ENCODE peak calls at places on chromosomes 12 and 14, in four cellular contexts. V is upper lobe of right lung, M is SK-N-SH, S is aorta. G is an unnamed sample. For H3K27me3, the result is how much of the 10 kb centered on the place peaks cover.

GRCh38 chr12:95634622-95635621 is 83.6 kb upstream of the USP44 start:
- DNase-seq in S (no peak), V (no peak), M (no peak), G (no peak)

GRCh38 chr12:60689137-60689536 is 1093.3 kb downstream of the SLC16A7 start:
- DNase-seq in S (no peak), M (no peak), V (no peak), G (peak)

GRCh38 chr12:95582230-95583058 is 31.2 kb upstream of the USP44 start:
- DNase-seq in M (peak), S (no peak), V (no peak), G (no peak)

GRCh38 chr12:42704340-42704739 is 114.8 kb upstream of the PRICKLE1 start:
- DNase-seq in S (no peak), M (no peak), V (no peak), G (no peak)

GRCh38 chr12:116609715-116610114 is 50.5 kb downstream of the MAP1LC3B2 start:
- DNase-seq in S (no peak), M (no peak), V (no peak), G (peak)

GRCh38 chr14:99958380-99958779 is 106.8 kb upstream of the EVL start:
- DNase-seq in M (no peak), S (no peak), V (no peak), G (peak)

GRCh38 chr12:47576256-47576655 is 129.6 kb downstream of the RPAP3 start:
- DNase-seq in S (no peak), V (no peak), M (no peak), G (peak)

GRCh38 chr14:68549966-68550705 is 242.7 kb downstream of the ZFP36L1 start:
- DNase-seq in M (no peak), V (no peak), S (no peak), G (no peak)

GRCh38 chr14:54676822-54677708 is 110.1 kb downstream of the SAMD4A start:
- DNase-seq in V (no peak), S (peak), M (peak), G (no peak)

GRCh38 chr14:90382491-90383125 is 14.2 kb upstream of the CALM1 start:
- DNase-seq in M (peak), V (peak), S (peak), G (no peak)

GRCh38 chr12:117872521-117873169 is 96.1 kb downstream of the KSR2 start:
- DNase-seq in S (no peak), V (no peak), M (no peak), G (no peak)

GRCh38 chr12:91406920-91407341 is 224.3 kb upstream of the DCN start:
- DNase-seq in V (no peak), S (no peak), M (no peak), G (no peak)

GRCh38 chr12:87428701-87429277 is 600.4 kb downstream of the C12orf50 start:
- DNase-seq in V (no peak), M (no peak), S (peak), G (no peak)

GRCh38 chr14:29528889-29529288 is 398.8 kb downstream of the PRKD1 start:
- DNase-seq in S (no peak), V (no peak), M (no peak), G (no peak)

GRCh38 chr14:62692490-62693106 is 352.7 kb downstream of the KCNH5 start:
- DNase-seq in V (no peak), M (no peak), S (no peak), G (no peak)

GRCh38 chr14:105241641-105242040 is 6.7 kb upstream of the BTBD6 start:
- DNase-seq in M (no peak), V (peak), S (no peak), G (no peak)

GRCh38 chr14:49858383-49858782 is 5.8 kb upstream of the NEMF start:
- DNase-seq in V (no peak), M (no peak), S (no peak), G (no peak)

GRCh38 chr12:62481843-62482540 is 15.4 kb downstream of the MON2 start:
- DNase-seq in S (no peak), M (no peak), V (no peak), G (no peak)

GRCh38 chr14:68886109-68886434 is 93.0 kb downstream of the ACTN1 start:
- DNase-seq in S (no peak), V (no peak), M (no peak), G (no peak)

GRCh38 chr12:77339610-77340009 is 274.2 kb upstream of the E2F7 start:
- DNase-seq in S (no peak), M (no peak), V (no peak), G (no peak)

GRCh38 chr12:69085852-69086251 is 152.9 kb upstream of the CPM start:
- DNase-seq in M (no peak), S (no peak), V (no peak), G (no peak)

GRCh38 chr12:52728374-52728773 is 25.1 kb upstream of the KRT77 start:
- DNase-seq in S (no peak), M (no peak), V (no peak), G (no peak)
- H3K27me3 ChIP-seq in S (under half), M (under half), V (under half), G (half or more)

DNA sequence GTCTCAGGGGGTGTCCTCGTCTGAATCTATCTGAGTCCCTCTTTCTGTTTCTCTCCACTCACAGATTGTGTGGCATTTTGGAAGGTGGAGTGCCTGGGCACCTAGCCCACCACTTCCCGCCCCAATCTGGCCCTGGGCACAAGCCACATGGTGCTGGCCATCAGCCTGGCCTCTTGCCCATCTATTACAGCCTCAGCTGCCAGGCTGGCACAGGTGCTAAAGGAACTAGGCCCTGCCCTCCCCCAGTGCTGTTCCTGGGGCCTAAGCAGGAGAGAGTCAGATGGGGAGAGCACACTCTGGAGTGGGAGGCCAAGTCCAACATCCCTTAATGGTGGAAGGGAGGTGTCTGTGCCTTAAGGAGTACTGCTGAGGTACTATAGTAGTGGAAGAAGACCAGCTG is 8.3 kb upstream of the CALCOCO1 start:
- DNase-seq in S (no peak), V (no peak), M (no peak), G (no peak)
- H3K27me3 ChIP-seq in S (under half), V (under half), M (half or more), G (under half)

DNA sequence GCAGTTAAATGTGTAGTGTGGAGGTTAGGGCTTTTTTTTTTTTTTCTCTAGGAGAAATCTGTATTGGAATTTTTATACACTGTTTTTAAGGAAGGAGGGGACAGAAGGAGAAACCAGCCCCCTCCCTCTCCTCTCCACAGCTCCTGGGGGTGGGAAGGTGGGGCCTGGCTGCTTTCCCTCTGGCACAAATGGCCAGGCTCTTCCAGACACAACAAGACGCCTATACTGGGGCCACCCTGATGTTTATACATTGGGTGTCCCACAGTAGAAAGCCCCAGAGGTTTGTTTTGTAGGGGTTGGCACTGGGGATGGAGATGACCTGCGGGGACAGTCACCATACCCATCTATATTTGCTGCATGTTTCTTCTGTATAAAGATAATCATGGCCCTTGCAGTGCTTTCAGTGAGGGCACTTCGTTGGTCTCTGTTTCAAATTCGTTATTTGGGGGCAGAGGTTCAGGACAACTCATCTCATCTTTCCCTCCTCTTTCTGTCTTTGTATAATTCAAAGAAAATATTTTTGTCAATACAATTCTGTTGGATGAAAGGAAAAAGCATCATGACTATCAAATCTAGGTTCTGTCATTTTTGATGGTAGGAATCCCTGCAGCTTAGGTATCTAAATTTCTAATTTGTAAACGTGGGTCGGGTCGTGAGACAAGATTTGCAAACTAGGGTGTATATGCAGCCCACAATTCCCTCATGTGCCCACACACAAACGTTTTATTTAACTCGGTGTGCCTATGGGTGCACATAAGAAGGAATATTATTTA is 2.3 kb upstream of the HOTAIR start:
- DNase-seq in V (no peak), S (no peak), M (no peak), G (no peak)
- H3K27me3 ChIP-seq in V (half or more), S (under half), M (half or more), G (under half)

DNA sequence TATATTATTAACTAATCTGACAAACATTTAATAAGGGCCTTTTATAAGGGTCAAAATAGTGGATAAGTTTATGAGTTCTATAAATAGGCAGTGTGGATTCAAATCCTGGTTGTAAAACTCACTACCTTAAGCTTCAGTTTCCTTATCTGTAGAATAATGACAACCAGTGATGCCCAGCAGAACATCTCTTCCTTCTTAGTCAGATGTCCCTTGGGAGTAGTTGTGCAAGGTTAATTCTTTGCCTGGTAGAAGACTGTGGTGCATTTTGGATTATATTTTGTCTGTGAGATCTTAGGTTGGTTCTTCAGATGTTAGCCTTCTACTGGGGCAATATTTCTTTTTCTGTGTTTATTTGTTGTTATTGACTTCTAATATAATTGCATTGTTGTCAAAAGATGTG is 59.5 kb downstream of the ARID2 start:
- DNase-seq in S (no peak), M (peak), V (no peak), G (no peak)
- H3K27me3 ChIP-seq in S (under half), M (under half), V (under half), G (under half)

DNA sequence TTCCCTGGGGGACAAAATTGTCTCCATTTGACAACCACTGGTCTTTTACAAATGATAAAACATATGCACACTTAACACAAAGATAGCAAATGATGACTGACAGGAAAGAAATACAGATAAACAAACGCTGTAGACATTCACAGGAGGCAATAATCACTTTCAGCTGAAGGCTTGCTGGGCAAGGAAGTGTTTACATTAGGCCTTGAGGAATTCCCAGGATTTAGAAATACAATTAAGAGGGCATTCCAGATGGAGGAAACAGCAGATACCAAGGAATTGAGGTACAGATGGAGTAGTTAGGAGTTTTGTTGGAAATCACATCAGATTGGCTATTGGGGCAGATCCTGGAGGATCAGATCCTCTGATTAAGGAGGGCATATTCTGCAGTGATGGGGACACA is 93.9 kb downstream of the DYRK2 start:
- DNase-seq in S (no peak), M (no peak), V (no peak), G (no peak)
- H3K27me3 ChIP-seq in S (under half), M (under half), V (under half), G (under half)

GRCh38 chr12:100703337-100703736 is 91.2 kb upstream of the ANO4 start:
- DNase-seq in V (no peak), M (no peak), S (no peak), G (no peak)
- H3K27me3 ChIP-seq in V (under half), M (under half), S (under half), G (under half)

G was measured in WERI-Rb-1.